ENCODE peak calls at places on chromosomes 4 and X, in nine cellular contexts. G, H, B, U, P, C, I, X and T are unnamed samples.

GRCh38 chr4:76947369-76947768 is 2.2 kb upstream of the SEPTIN11 start:
- DNase-seq in G (no peak), H (no peak), B (no peak), U (no peak), P (no peak), C (no peak), I (no peak), X (peak), T (no peak)

GRCh38 chr4:140242357-140243284 is 88.6 kb upstream of the MAML3 start:
- DNase-seq in G (no peak), H (no peak), B (no peak), U (no peak), P (no peak), C (no peak), I (no peak), X (no peak), T (no peak)

GRCh38 chrX:45527834-45528233 is 327.2 kb upstream of the DIPK2B start:
- DNase-seq in G (no peak), H (no peak), B (no peak), U (no peak), P (no peak), C (no peak), I (no peak), X (no peak), T (no peak)

GRCh38 chr4:160202802-160203201 is 1099.9 kb downstream of the RAPGEF2 start:
- DNase-seq in G (no peak), H (no peak), B (no peak), U (no peak), P (no peak), C (no peak), I (no peak), X (peak), T (no peak)

GRCh38 chrX:47802589-47802988 is 34.1 kb upstream of the ZNF81 start:
- DNase-seq in G (peak), H (no peak), B (no peak), U (no peak), P (no peak), C (no peak), I (no peak), X (peak), T (no peak)

GRCh38 chr4:158169516-158169915 is 3.3 kb downstream of the GASK1B start:
- DNase-seq in G (no peak), H (no peak), B (no peak), U (no peak), P (no peak), C (no peak), I (no peak), X (no peak), T (no peak)

GRCh38 chr4:87865960-87866598 is 33.3 kb downstream of the MEPE start:
- DNase-seq in G (no peak), H (no peak), B (no peak), U (no peak), P (no peak), C (no peak), I (no peak), X (peak), T (no peak)

GRCh38 chrX:18390941-18391538 is 34.4 kb upstream of the CDKL5 start:
- DNase-seq in G (peak), H (peak), B (peak), U (peak), P (peak), C (peak), I (peak), X (peak), T (no peak)

GRCh38 chr4:145298885-145299284 is 118.5 kb upstream of the OTUD4 start:
- DNase-seq in G (no peak), H (no peak), B (no peak), U (no peak), P (no peak), C (no peak), I (no peak), X (no peak), T (no peak)

GRCh38 chr4:74768857-74769525 is 25.3 kb downstream of the BTC start:
- DNase-seq in G (no peak), H (no peak), B (no peak), U (no peak), P (no peak), C (no peak), I (no peak), X (peak), T (no peak)

GRCh38 chr4:78621395-78621794 is 69.8 kb downstream of the ANXA3 start:
- DNase-seq in G (no peak), H (no peak), B (no peak), U (no peak), P (no peak), C (no peak), I (no peak), X (no peak), T (no peak)

GRCh38 chr4:52037730-52038108 is 380 bp downstream of the SGCB start:
- DNase-seq in G (peak), H (peak), B (no peak), U (peak), P (peak), C (no peak), I (no peak), X (peak), T (no peak)

GRCh38 chrX:153960077-153960476 is 11.5 kb downstream of the HCFC1 start:
- DNase-seq in G (no peak), H (no peak), B (no peak), U (no peak), P (no peak), C (no peak), I (no peak), X (no peak), T (no peak)

GRCh38 chr4:2834001-2834921 is 9.4 kb upstream of the ADD1 start:
- DNase-seq in G (no peak), H (no peak), B (no peak), U (no peak), P (no peak), C (peak), I (no peak), X (no peak), T (no peak)

GRCh38 chr4:38030023-38030422 is 69.8 kb downstream of the PTTG2 start:
- DNase-seq in G (no peak), H (no peak), B (no peak), U (no peak), P (no peak), C (no peak), I (no peak), X (no peak), T (no peak)

GRCh38 chr4:38094419-38094818 is 134.2 kb downstream of the PTTG2 start:
- DNase-seq in G (no peak), H (no peak), B (no peak), U (no peak), P (no peak), C (no peak), I (no peak), X (no peak), T (no peak)

GRCh38 chr4:27397886-27398285 is 537.2 kb downstream of the STIM2 start:
- DNase-seq in G (no peak), H (no peak), B (no peak), U (no peak), P (no peak), C (no peak), I (no peak), X (peak), T (no peak)

GRCh38 chr4:151730003-151730559 is 30.7 kb downstream of the GATB start:
- DNase-seq in G (no peak), H (no peak), B (no peak), U (no peak), P (no peak), C (no peak), I (no peak), X (no peak), T (no peak)

GRCh38 chrX:107542500-107542899 is 85.8 kb upstream of the PRPS1 start:
- DNase-seq in G (peak), H (no peak), B (no peak), U (no peak), P (no peak), C (no peak), I (no peak), X (peak), T (no peak)

GRCh38 chr4:38509551-38509950 is 154.4 kb upstream of the KLF3 start:
- DNase-seq in G (no peak), H (no peak), B (peak), U (no peak), P (no peak), C (no peak), I (peak), X (no peak), T (no peak)

GRCh38 chrX:97616883-97617510 is 733.3 kb downstream of the RPA4 start:
- DNase-seq in G (no peak), H (no peak), B (no peak), U (no peak), P (no peak), C (no peak), I (no peak), X (peak), T (no peak)

GRCh38 chr4:168440442-168441264 is 39.6 kb downstream of the DDX60L start:
- DNase-seq in G (no peak), H (no peak), B (no peak), U (no peak), P (no peak), C (no peak), I (no peak), X (peak), T (no peak)

GRCh38 chr4:67437974-67438713 is 107.2 kb downstream of the CENPC start:
- DNase-seq in G (no peak), H (no peak), B (no peak), U (no peak), P (no peak), C (no peak), I (no peak), X (peak), T (no peak)

GRCh38 chrX:114787016-114787415 is 203.1 kb downstream of the HTR2C start:
- DNase-seq in G (no peak), H (no peak), B (no peak), U (no peak), P (no peak), C (no peak), I (no peak), X (no peak), T (no peak)

GRCh38 chr4:17142232-17142711 is 243.8 kb upstream of the LDB2 start:
- DNase-seq in G (no peak), H (no peak), B (no peak), U (no peak), P (no peak), C (no peak), I (no peak), X (peak), T (no peak)

GRCh38 chr4:52051615-52052474 is 741 bp downstream of the SPATA18 start:
- DNase-seq in G (peak), H (peak), B (no peak), U (peak), P (peak), C (no peak), I (no peak), X (peak), T (no peak)

GRCh38 chr4:45186249-45186648 is 459.9 kb upstream of the GNPDA2 start:
- DNase-seq in G (no peak), H (no peak), B (no peak), U (no peak), P (no peak), C (no peak), I (no peak), X (no peak), T (no peak)

GRCh38 chr4:153036931-153037330 is 100.8 kb downstream of the FHDC1 start:
- DNase-seq in G (no peak), H (no peak), B (no peak), U (no peak), P (no peak), C (no peak), I (no peak), X (peak), T (no peak)

GRCh38 chrX:142804085-142804484 is 221.6 kb upstream of the SPANXN4 start:
- DNase-seq in G (peak), H (no peak), B (no peak), U (no peak), P (no peak), C (no peak), I (no peak), X (no peak), T (no peak)

GRCh38 chr4:3290476-3290875 is 2.3 kb upstream of the RGS12 start:
- DNase-seq in G (no peak), H (no peak), B (no peak), U (no peak), P (peak), C (no peak), I (no peak), X (no peak), T (no peak)

GRCh38 chr4:7369511-7369910 is 65.2 kb downstream of the PSAPL1 start:
- DNase-seq in G (no peak), H (no peak), B (no peak), U (no peak), P (no peak), C (no peak), I (no peak), X (no peak), T (no peak)

GRCh38 chr4:54695359-54696149 is 37.8 kb downstream of the KIT start:
- DNase-seq in G (no peak), H (no peak), B (no peak), U (no peak), P (no peak), C (no peak), I (no peak), X (no peak), T (no peak)